ENCODE peak calls at places on chromosomes 16 and 17, in ten cellular contexts. S, H, X, E, M, T, P, J, Z and I are unnamed samples.

GRCh38 chr17:75590849-75591721 is 3.5 kb downstream of the MYO15B start:
- DNase-seq in M (no peak), S (peak), X (no peak), T (no peak), H (no peak), J (no peak), P (no peak), E (no peak), Z (no peak), I (no peak)

GRCh38 chr17:17304521-17304985 is 1.4 kb downstream of the NT5M start:
- DNase-seq in S (no peak), E (no peak), Z (no peak), P (peak), T (peak), X (no peak), J (no peak), M (peak), H (no peak), I (no peak)

GRCh38 chr17:39094607-39095308 is 56.7 kb downstream of the PLXDC1 start:
- DNase-seq in P (peak), M (peak), X (no peak), E (no peak), T (peak), Z (no peak), H (no peak), S (no peak), J (no peak), I (no peak)

GRCh38 chr17:10092595-10092994 is 105.8 kb downstream of the GAS7 start:
- DNase-seq in Z (no peak), E (no peak), H (no peak), X (no peak), J (no peak), M (no peak), T (no peak), P (no peak), S (no peak), I (no peak)

GRCh38 chr17:30333503-30334240 is at the start of gene TMIGD1:
- DNase-seq in J (no peak), P (no peak), Z (no peak), E (no peak), M (no peak), T (no peak), H (no peak), S (no peak), X (no peak), I (no peak)

GRCh38 chr16:83233153-83233552 is 574.6 kb upstream of the HSBP1 start:
- DNase-seq in P (no peak), Z (no peak), M (no peak), J (no peak), S (no peak), T (no peak), H (no peak), X (peak), E (no peak), I (no peak)

GRCh38 chr16:86093801-86094750 is 195.1 kb downstream of the IRF8 start:
- DNase-seq in J (no peak), Z (no peak), H (no peak), M (no peak), E (no peak), S (no peak), T (no peak), P (no peak), X (no peak), I (no peak)

GRCh38 chr16:3695610-3696369 is 21.5 kb downstream of the TRAP1 start:
- DNase-seq in S (no peak), P (no peak), H (peak), Z (no peak), J (no peak), E (no peak), M (no peak), T (no peak), X (no peak), I (no peak)

GRCh38 chr17:12680407-12680897 is 14.8 kb downstream of the MYOCD start:
- DNase-seq in Z (no peak), S (no peak), T (no peak), E (no peak), P (no peak), M (no peak), H (no peak), J (no peak), X (no peak), I (no peak)

GRCh38 chr16:30934827-30935557 is 11.6 kb downstream of the FBXL19 start:
- DNase-seq in S (peak), H (no peak), P (peak), E (no peak), X (no peak), T (peak), J (no peak), M (peak), Z (peak), I (no peak)